ENCODE peak calls at places on chromosomes 2 and 18, in seven cellular contexts. One of them, this sample, is unnamed.

GRCh38 chr2:129923265-129924141 is 56.0 kb upstream of the RAB6C start:
- DNase-seq in mesothelial cell of epicardium: peak
- DNase-seq in GM13976: peak
- DNase-seq in left ventricle myocardium inferior: no peak
- DNase-seq in HFF-Myc: peak
- DNase-seq in progenitor cell of endocrine pancreas: peak
- DNase-seq in BE2C: peak
- DNase-seq in this sample: no peak

GRCh38 chr2:183179156-183179555 is 54.9 kb downstream of the NUP35 start:
- DNase-seq in GM13976: no peak
- DNase-seq in mesothelial cell of epicardium: no peak
- DNase-seq in left ventricle myocardium inferior: no peak
- DNase-seq in HFF-Myc: no peak
- DNase-seq in progenitor cell of endocrine pancreas: no peak
- DNase-seq in BE2C: no peak
- DNase-seq in this sample: no peak

GRCh38 chr2:222797308-222797707 is 63.5 kb upstream of the ACSL3 start:
- DNase-seq in BE2C: no peak
- DNase-seq in progenitor cell of endocrine pancreas: no peak
- DNase-seq in HFF-Myc: no peak
- DNase-seq in mesothelial cell of epicardium: no peak
- DNase-seq in GM13976: peak
- DNase-seq in left ventricle myocardium inferior: no peak
- DNase-seq in this sample: no peak

GRCh38 chr2:134446431-134447091 is 192.7 kb downstream of the MGAT5 start:
- DNase-seq in GM13976: no peak
- DNase-seq in mesothelial cell of epicardium: no peak
- DNase-seq in HFF-Myc: peak
- DNase-seq in BE2C: no peak
- DNase-seq in progenitor cell of endocrine pancreas: no peak
- DNase-seq in left ventricle myocardium inferior: no peak
- DNase-seq in this sample: no peak

GRCh38 chr2:150450765-150451164 is 36.7 kb downstream of the RND3 start:
- DNase-seq in left ventricle myocardium inferior: no peak
- DNase-seq in progenitor cell of endocrine pancreas: no peak
- DNase-seq in HFF-Myc: no peak
- DNase-seq in mesothelial cell of epicardium: no peak
- DNase-seq in GM13976: no peak
- DNase-seq in BE2C: no peak
- DNase-seq in this sample: no peak

GRCh38 chr2:194483041-194483440 is 1174.0 kb upstream of the SLC39A10 start:
- DNase-seq in HFF-Myc: no peak
- DNase-seq in progenitor cell of endocrine pancreas: no peak
- DNase-seq in GM13976: no peak
- DNase-seq in left ventricle myocardium inferior: no peak
- DNase-seq in BE2C: no peak
- DNase-seq in mesothelial cell of epicardium: no peak
- DNase-seq in this sample: no peak

GRCh38 chr2:142325870-142326269 is 195.1 kb upstream of the LRP1B start:
- DNase-seq in mesothelial cell of epicardium: no peak
- DNase-seq in GM13976: no peak
- DNase-seq in left ventricle myocardium inferior: no peak
- DNase-seq in BE2C: no peak
- DNase-seq in progenitor cell of endocrine pancreas: no peak
- DNase-seq in HFF-Myc: no peak
- DNase-seq in this sample: no peak

GRCh38 chr18:35071819-35072247 is 30.6 kb downstream of the MAPRE2 start:
- DNase-seq in HFF-Myc: no peak
- DNase-seq in progenitor cell of endocrine pancreas: no peak
- DNase-seq in left ventricle myocardium inferior: no peak
- DNase-seq in GM13976: no peak
- DNase-seq in BE2C: no peak
- DNase-seq in mesothelial cell of epicardium: no peak
- DNase-seq in this sample: no peak

GRCh38 chr2:188974184-188974583 is at the start of gene COL3A1:
- DNase-seq in progenitor cell of endocrine pancreas: no peak
- DNase-seq in GM13976: no peak
- DNase-seq in BE2C: no peak
- DNase-seq in mesothelial cell of epicardium: peak
- DNase-seq in left ventricle myocardium inferior: peak
- DNase-seq in HFF-Myc: peak
- DNase-seq in this sample: no peak

GRCh38 chr18:64322189-64322588 is 173.3 kb upstream of the LINC00305 start:
- DNase-seq in HFF-Myc: no peak
- DNase-seq in progenitor cell of endocrine pancreas: no peak
- DNase-seq in mesothelial cell of epicardium: no peak
- DNase-seq in BE2C: no peak
- DNase-seq in GM13976: no peak
- DNase-seq in left ventricle myocardium inferior: no peak
- DNase-seq in this sample: no peak

GRCh38 chr2:45643543-45644542 is 7.6 kb upstream of the PRKCE start:
- DNase-seq in mesothelial cell of epicardium: peak
- DNase-seq in left ventricle myocardium inferior: peak
- DNase-seq in HFF-Myc: no peak
- DNase-seq in BE2C: peak
- DNase-seq in GM13976: peak
- DNase-seq in progenitor cell of endocrine pancreas: peak
- DNase-seq in this sample: no peak

GRCh38 chr2:102149644-102150455 is 7.3 kb downstream of the IL1R1 start:
- DNase-seq in GM13976: no peak
- DNase-seq in left ventricle myocardium inferior: no peak
- DNase-seq in HFF-Myc: no peak
- DNase-seq in mesothelial cell of epicardium: no peak
- DNase-seq in BE2C: no peak
- DNase-seq in progenitor cell of endocrine pancreas: no peak
- DNase-seq in this sample: no peak

GRCh38 chr2:199315299-199316179 is 142.2 kb downstream of the SATB2 start:
- DNase-seq in GM13976: no peak
- DNase-seq in progenitor cell of endocrine pancreas: peak
- DNase-seq in HFF-Myc: peak
- DNase-seq in BE2C: no peak
- DNase-seq in left ventricle myocardium inferior: no peak
- DNase-seq in mesothelial cell of epicardium: no peak
- DNase-seq in this sample: no peak

GRCh38 chr18:75422341-75422910 is 5.1 kb downstream of the SMIM21 start:
- DNase-seq in progenitor cell of endocrine pancreas: no peak
- DNase-seq in left ventricle myocardium inferior: no peak
- DNase-seq in mesothelial cell of epicardium: no peak
- DNase-seq in GM13976: no peak
- DNase-seq in HFF-Myc: no peak
- DNase-seq in BE2C: no peak
- DNase-seq in this sample: no peak

GRCh38 chr2:207503234-207503633 is 26.5 kb upstream of the CREB1 start:
- DNase-seq in BE2C: peak
- DNase-seq in left ventricle myocardium inferior: peak
- DNase-seq in mesothelial cell of epicardium: no peak
- DNase-seq in GM13976: peak
- DNase-seq in progenitor cell of endocrine pancreas: no peak
- DNase-seq in HFF-Myc: no peak
- DNase-seq in this sample: no peak

DNA sequence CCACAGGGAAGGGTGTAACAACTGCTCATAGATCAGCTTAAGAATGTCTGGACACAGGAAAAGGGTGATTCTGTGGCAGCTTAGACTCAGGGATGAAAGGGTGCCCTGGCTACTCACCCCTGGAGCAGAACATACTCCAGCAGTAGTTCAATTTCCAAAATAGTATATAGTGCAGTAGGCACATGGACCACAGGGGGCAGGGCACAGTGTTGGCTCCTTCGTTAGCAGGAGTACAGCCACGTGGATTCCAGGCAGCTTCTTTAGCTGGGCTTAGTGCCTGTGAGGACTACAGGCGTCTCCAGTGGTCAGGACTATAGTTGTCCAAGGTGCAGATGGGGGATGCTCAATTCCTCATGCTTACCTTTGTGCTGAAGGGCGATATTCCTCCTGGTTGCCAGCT is 277.5 kb upstream of the DDX18 start:
- DNase-seq in GM13976: no peak
- DNase-seq in BE2C: no peak
- DNase-seq in mesothelial cell of epicardium: no peak
- DNase-seq in left ventricle myocardium inferior: no peak
- DNase-seq in HFF-Myc: no peak
- DNase-seq in progenitor cell of endocrine pancreas: no peak
- DNase-seq in this sample: no peak
- TF ChIP-seq CTCF in GM13976: no peak
- TF ChIP-seq CTCF in BE2C: no peak
- TF ChIP-seq CTCF in mesothelial cell of epicardium: no peak
- TF ChIP-seq CTCF in left ventricle myocardium inferior: no peak
- TF ChIP-seq CTCF in HFF-Myc: no peak
- TF ChIP-seq CTCF in progenitor cell of endocrine pancreas: no peak
- TF ChIP-seq CTCF in this sample: no peak

GRCh38 chr18:79765491-79766245 is 32.1 kb upstream of the KCNG2 start:
- DNase-seq in HFF-Myc: no peak
- DNase-seq in BE2C: no peak
- DNase-seq in left ventricle myocardium inferior: no peak
- DNase-seq in progenitor cell of endocrine pancreas: no peak
- DNase-seq in mesothelial cell of epicardium: no peak
- DNase-seq in GM13976: no peak
- DNase-seq in this sample: no peak
- TF ChIP-seq CTCF in HFF-Myc: no peak
- TF ChIP-seq CTCF in BE2C: no peak
- TF ChIP-seq CTCF in left ventricle myocardium inferior: no peak
- TF ChIP-seq CTCF in progenitor cell of endocrine pancreas: no peak
- TF ChIP-seq CTCF in mesothelial cell of epicardium: no peak
- TF ChIP-seq CTCF in GM13976: no peak
- TF ChIP-seq CTCF in this sample: no peak

DNA sequence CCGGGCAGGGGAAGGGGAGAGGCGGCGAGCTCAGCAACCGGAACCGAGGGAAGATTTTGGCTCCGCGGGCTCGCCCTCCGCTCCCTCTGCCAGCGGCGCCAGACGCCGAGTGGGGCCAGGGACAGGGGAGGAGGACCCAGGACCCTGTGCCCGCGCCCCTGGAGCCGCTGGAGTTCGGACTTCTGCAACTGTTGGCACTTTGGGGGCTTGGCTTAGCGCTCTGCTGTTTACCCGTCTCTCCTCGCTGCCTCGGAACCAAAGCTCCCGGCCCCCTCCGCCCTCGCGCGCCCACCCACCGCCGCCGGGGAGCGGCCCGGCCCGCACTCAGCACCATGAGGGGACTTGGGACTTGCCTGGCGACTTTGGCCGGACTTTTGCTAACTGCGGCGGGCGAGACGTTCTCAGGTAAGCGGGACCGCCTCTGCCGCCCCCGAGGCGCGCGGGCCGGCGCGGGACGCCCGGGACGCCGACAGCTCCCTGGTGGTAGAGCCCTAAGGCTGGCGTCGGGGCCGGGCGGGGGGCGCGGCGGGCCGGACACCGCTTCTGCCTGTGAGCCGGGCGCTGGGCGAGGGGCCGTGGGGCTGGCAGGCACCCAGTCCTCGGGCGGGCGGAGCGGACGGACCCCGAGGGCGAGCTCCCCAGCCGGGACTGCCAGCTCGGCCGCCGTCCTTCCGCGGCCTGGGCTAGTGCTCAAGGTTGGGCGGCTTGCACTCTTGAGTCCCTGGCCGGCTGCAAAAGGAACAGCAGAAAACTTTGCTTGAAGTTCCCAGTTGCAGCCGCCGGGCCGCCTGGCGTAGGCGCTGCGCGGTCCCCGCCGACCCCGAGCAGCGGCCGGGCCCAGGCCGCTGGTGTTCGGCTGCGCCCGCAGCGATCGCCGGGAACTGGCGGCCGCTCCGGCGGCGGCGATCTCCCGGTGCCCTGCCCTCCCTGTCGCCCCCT is 640 bp downstream of the PTPRM start:
- DNase-seq in HFF-Myc: no peak
- DNase-seq in mesothelial cell of epicardium: peak
- DNase-seq in BE2C: peak
- DNase-seq in GM13976: peak
- DNase-seq in progenitor cell of endocrine pancreas: peak
- DNase-seq in left ventricle myocardium inferior: peak
- DNase-seq in this sample: no peak
- TF ChIP-seq CTCF in HFF-Myc: no peak
- TF ChIP-seq CTCF in mesothelial cell of epicardium: no peak
- TF ChIP-seq CTCF in BE2C: no peak
- TF ChIP-seq CTCF in GM13976: no peak
- TF ChIP-seq CTCF in progenitor cell of endocrine pancreas: no peak
- TF ChIP-seq CTCF in left ventricle myocardium inferior: peak
- TF ChIP-seq CTCF in this sample: no peak

DNA sequence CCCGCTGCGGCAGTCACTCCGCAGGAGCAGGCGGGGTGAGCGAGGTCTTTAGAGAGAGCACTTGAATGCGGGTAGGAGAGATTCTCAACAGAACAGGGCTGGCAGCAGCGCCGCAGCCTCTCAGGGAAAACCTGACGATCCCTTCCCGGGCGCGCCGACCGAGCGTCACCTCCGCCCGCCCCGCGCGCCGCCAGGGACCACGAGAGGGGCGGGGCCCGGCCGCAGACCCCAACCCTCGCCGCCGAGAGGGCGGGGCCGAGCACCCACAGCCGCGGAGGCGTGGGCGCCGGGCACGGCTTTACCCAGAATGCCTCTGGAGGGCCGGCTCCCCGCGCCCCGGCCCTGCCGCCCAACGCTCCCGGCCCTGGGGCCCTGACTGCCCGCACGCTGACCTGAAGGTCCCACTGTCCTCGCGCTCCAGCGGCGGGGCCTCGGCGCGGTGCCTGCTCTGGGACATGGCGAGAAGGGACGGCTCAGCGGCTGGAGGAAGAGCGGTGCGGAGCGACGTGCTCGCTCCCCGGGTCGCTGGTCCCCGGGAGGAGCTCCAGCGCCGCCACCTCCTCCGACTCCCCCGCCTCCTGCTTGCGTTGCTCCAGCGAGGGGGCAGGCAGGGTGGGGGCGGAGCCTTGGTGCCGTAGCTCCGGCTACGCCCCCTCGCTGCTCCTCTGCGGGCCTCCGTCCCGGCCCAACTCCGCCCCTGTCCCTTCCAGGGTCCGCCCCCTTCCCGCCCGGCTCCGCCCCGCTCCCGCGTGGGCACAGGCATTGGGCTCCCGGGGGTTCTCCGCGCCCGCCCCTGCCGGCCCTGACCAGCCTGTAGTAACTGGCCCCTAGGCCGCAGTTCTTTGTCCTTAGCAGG is at the start of the genes PJVK and PRKRA:
- DNase-seq in mesothelial cell of epicardium: peak
- DNase-seq in GM13976: peak
- DNase-seq in HFF-Myc: peak
- DNase-seq in progenitor cell of endocrine pancreas: peak
- DNase-seq in left ventricle myocardium inferior: peak
- DNase-seq in BE2C: peak
- DNase-seq in this sample: peak
- TF ChIP-seq CTCF in mesothelial cell of epicardium: no peak
- TF ChIP-seq CTCF in GM13976: no peak
- TF ChIP-seq CTCF in HFF-Myc: no peak
- TF ChIP-seq CTCF in progenitor cell of endocrine pancreas: no peak
- TF ChIP-seq CTCF in left ventricle myocardium inferior: peak
- TF ChIP-seq CTCF in BE2C: no peak
- TF ChIP-seq CTCF in this sample: no peak

This sample was measured in omental fat pad.